ENCODE peak calls at places on chromosomes 13 and 19, in four cellular contexts. L, P, M and Z are unnamed samples.

GRCh38 chr13:36428083-36428482 is 4.2 kb upstream of the CCNA1 start:
- DNase-seq in L (no peak), P (no peak), M (peak), Z (no peak)

GRCh38 chr19:17052439-17052838 is 22.8 kb downstream of the HAUS8 start:
- DNase-seq in P (no peak), L (no peak), M (peak), Z (peak)

GRCh38 chr13:33017410-33017929 is 1.2 kb downstream of the KL start:
- DNase-seq in P (peak), L (peak), M (peak), Z (peak)

GRCh38 chr13:98689347-98689968 is 63.0 kb downstream of the SLC15A1 start:
- DNase-seq in M (no peak), L (no peak), P (no peak), Z (no peak)

GRCh38 chr19:5057860-5058259 is 88.9 kb downstream of the KDM4B start:
- DNase-seq in M (peak), L (no peak), P (no peak), Z (peak)

GRCh38 chr13:74325106-74325505 is 190.9 kb upstream of the KLF12 start:
- DNase-seq in P (peak), L (no peak), M (peak), Z (no peak)

GRCh38 chr13:64278493-64278892 is 2862.8 kb upstream of the PCDH20 start:
- DNase-seq in P (no peak), M (peak), L (no peak), Z (no peak)

GRCh38 chr13:20002766-20003165 is 44.2 kb downstream of the ZMYM2 start:
- DNase-seq in M (no peak), P (no peak), L (no peak), Z (no peak)

GRCh38 chr13:46297338-46297737 is 85.6 kb downstream of the LRRC63 start:
- DNase-seq in P (no peak), M (peak), L (no peak), Z (no peak)

GRCh38 chr13:34667356-34668218 is 274.5 kb upstream of the NBEA start:
- DNase-seq in P (no peak), M (no peak), L (no peak), Z (no peak)

GRCh38 chr13:39025433-39025839 is 12.5 kb downstream of the PROSER1 start:
- DNase-seq in L (no peak), M (no peak), P (no peak), Z (no peak)

GRCh38 chr13:29165840-29166239 is 345.7 kb downstream of the MTUS2 start:
- DNase-seq in P (no peak), M (no peak), L (no peak), Z (peak)

GRCh38 chr13:71760226-71760591 is 106.8 kb downstream of the DACH1 start:
- DNase-seq in M (no peak), P (no peak), L (no peak), Z (no peak)

GRCh38 chr13:42246541-42246940 is 25.4 kb upstream of the AKAP11 start:
- DNase-seq in P (no peak), L (no peak), M (no peak), Z (no peak)

GRCh38 chr13:110780410-110780809 is 66.9 kb downstream of the ING1 start:
- DNase-seq in L (no peak), M (no peak), P (no peak), Z (no peak)

GRCh38 chr19:24074720-24075119 is 12.3 kb upstream of the ZNF254 start:
- DNase-seq in P (no peak), L (no peak), M (peak), Z (no peak)

GRCh38 chr13:41637578-41637977 is 180.2 kb downstream of the RGCC start:
- DNase-seq in M (no peak), P (no peak), L (no peak), Z (no peak)

GRCh38 chr13:49494645-49495044 is 1.1 kb upstream of the PHF11 start:
- DNase-seq in P (no peak), L (no peak), M (no peak), Z (no peak)

GRCh38 chr13:20400774-20401173 is 124.9 kb downstream of the CRYL1 start:
- DNase-seq in L (no peak), M (peak), P (no peak), Z (no peak)

GRCh38 chr19:38653028-38653571 is 5.7 kb downstream of the ACTN4 start:
- DNase-seq in L (peak), P (peak), M (peak), Z (no peak)

GRCh38 chr19:11445141-11445540 is 9.7 kb downstream of the PRKCSH start:
- DNase-seq in L (no peak), P (no peak), M (no peak), Z (no peak)

GRCh38 chr13:40776232-40776631 is 5.2 kb upstream of the MRPS31 start:
- DNase-seq in P (no peak), L (no peak), M (no peak), Z (no peak)

GRCh38 chr13:79522583-79522982 is 41.6 kb downstream of the NDFIP2 start:
- DNase-seq in P (no peak), M (peak), L (no peak), Z (peak)

GRCh38 chr19:28046932-28047331 is 1166.0 kb downstream of the UQCRFS1 start:
- DNase-seq in M (no peak), P (no peak), L (no peak), Z (no peak)

GRCh38 chr19:28554321-28555091 is 658.4 kb downstream of the UQCRFS1 start:
- DNase-seq in L (no peak), P (no peak), M (no peak), Z (no peak)

GRCh38 chr19:50721441-50722137 is 1.6 kb upstream of the CLEC11A start:
- DNase-seq in L (no peak), M (no peak), P (no peak), Z (no peak)

GRCh38 chr19:40365010-40365409 is 16.5 kb downstream of the PLD3 start:
- DNase-seq in L (no peak), P (no peak), M (no peak), Z (no peak)

GRCh38 chr19:2461751-2462634 is 5.2 kb upstream of the LMNB2 start:
- DNase-seq in P (no peak), L (peak), M (peak), Z (peak)

GRCh38 chr13:36907266-36907665 is 12.8 kb downstream of the SMAD9 start:
- DNase-seq in P (no peak), L (no peak), M (no peak), Z (no peak)

GRCh38 chr19:33396701-33397535 is 23.4 kb downstream of the CEBPG start:
- DNase-seq in L (peak), M (no peak), P (peak), Z (no peak)

GRCh38 chr19:45800009-45800553 is 7.4 kb upstream of the DMWD start:
- DNase-seq in M (peak), P (no peak), L (no peak), Z (no peak)

GRCh38 chr13:74135306-74136088 is 1.3 kb upstream of the KLF12 start:
- DNase-seq in P (no peak), L (peak), M (peak), Z (peak)

GRCh38 chr19:13619203-13619632 is 112.9 kb upstream of the CACNA1A start:
- DNase-seq in L (no peak), M (peak), P (no peak), Z (no peak)

GRCh38 chr19:12611361-12611699 is 610 bp downstream of the ZNF791 start:
- DNase-seq in L (peak), M (peak), P (peak), Z (no peak)

GRCh38 chr19:18832331-18833140 is 777 bp downstream of the UPF1 start:
- DNase-seq in P (peak), L (peak), M (no peak), Z (peak)

GRCh38 chr19:14375055-14375581 is 6.1 kb upstream of the ADGRE5 start:
- DNase-seq in M (no peak), L (no peak), P (no peak), Z (peak)

GRCh38 chr13:27644302-27644701 is 22.6 kb downstream of the POLR1D start:
- DNase-seq in M (peak), L (no peak), P (no peak), Z (no peak)

GRCh38 chr13:74040200-74040599 is 94.0 kb downstream of the KLF12 start:
- DNase-seq in L (peak), M (peak), P (peak), Z (peak)

GRCh38 chr19:50419022-50419579 is 363 bp downstream of the SPIB start:
- DNase-seq in P (no peak), M (no peak), L (no peak), Z (no peak)

DNA sequence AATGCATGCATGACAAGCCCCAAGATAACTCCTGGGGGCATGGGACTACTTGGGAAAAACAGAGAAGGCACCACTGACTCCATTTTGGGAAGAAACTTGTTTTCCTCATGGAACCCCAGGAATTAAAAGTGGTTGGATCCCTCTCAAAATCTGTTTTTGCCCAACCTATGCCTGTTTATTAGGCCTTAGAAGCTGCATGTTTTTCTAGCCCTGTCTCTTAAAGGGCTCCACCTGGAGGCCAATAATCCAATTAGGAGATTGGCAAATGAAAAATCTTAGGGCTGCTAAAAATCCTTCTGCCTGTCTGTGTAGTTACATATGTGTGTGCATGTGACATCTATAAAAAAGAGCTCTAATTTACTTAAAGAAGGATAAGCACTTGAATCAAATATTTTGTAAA is 26.9 kb downstream of the MED4 start:
- DNase-seq in L (no peak), P (peak), M (no peak), Z (no peak)
- TF ChIP-seq CTCF in L (no peak), P (peak), M (no peak), Z (peak)

GRCh38 chr19:6776999-6777398 is 4.5 kb downstream of the VAV1 start:
- DNase-seq in P (no peak), L (no peak), M (no peak), Z (no peak)

GRCh38 chr19:6777434-6777833 is 4.9 kb downstream of the VAV1 start:
- DNase-seq in P (no peak), M (no peak), L (no peak), Z (no peak)

GRCh38 chr19:6772866-6773322 is 386 bp downstream of the VAV1 start:
- DNase-seq in P (no peak), M (no peak), L (no peak), Z (no peak)

GRCh38 chr19:6773323-6773931 is 919 bp downstream of the VAV1 start:
- DNase-seq in P (no peak), M (no peak), L (no peak), Z (peak)

GRCh38 chr19:6774821-6775707 is 2.6 kb downstream of the VAV1 start:
- DNase-seq in P (no peak), L (no peak), M (peak), Z (peak)
- H3K4me3 ChIP-seq in P (no peak), L (no peak), M (no peak), Z (peak)

DNA sequence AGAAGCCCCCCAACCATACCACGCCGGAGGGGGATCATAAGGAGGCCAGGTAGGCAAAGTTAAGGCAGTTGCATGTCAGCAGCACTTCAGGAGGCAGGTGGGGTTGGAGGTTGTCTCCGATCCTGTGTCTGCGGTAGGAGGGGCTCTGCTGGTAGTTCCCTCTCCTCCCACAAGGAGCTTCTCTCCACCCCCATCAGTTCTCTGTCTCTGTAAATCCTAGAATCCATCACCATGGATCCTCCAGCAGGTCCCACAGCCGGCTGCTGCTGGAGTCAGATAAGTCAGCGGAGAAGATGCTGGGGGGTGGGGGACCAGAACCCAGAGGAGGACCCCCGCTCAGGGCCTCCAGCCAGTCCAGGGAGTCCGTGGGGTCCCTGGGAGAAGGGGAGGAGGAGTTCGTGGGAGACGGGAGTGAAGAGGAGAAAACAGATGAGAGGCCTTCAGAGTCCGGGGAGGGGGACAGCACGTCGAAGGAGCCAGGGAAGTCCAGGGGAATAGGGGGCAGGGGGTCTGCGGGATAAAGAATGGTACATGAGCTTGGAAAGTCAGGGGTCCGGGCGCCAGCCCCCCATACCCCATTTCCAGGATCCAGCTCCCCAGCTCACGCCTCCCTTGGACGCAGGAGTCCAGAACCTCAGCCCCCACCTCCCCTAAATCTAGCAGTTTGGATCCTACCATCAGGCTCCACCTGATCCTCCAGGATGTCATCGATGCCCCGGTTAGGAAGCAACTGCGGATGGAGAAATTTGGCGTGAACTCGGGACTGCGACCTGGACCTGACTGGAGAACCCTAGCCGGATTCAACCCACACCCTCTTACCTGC is 6.3 kb downstream of the MAMSTR start:
- DNase-seq in M (no peak), L (no peak), P (no peak), Z (peak)
- TF ChIP-seq CTCF in M (peak), L (no peak), P (no peak), Z (no peak)

DNA sequence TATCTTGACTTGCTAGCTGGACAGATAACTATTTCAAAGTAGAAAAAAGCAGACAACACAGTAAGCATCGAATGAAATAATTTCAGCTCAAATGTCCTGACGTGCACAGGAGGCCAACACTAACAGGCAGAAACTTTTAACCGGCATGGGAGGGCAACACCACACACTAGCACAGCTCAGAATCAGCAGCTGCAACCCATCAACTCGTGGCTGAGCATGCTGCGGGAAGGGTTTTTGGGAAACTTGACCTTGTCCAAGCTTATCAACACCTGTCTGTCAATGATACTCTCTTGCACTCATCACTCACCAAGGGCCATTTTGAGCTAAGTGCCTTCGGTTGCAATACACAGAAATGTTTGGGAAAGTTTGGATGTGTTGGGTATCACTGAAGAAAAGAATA is 483.8 kb downstream of the TSHZ3 start:
- DNase-seq in P (no peak), M (no peak), L (no peak), Z (no peak)
- H3K4me3 ChIP-seq in P (no peak), M (no peak), L (no peak), Z (no peak)